ENCODE peak calls at places on chromosomes 4 and X, in four cellular contexts. G is thoracic aorta, A is stomach, J is mesendoderm. Z is an unnamed sample. For H3K4me1 and H3K27me3, the result is how much of the 10 kb centered on the place peaks cover.

GRCh38 chr4:141486375-141486997 is 149.9 kb upstream of the IL15 start:
- DNase-seq in G (no peak), A (no peak), J (no peak), Z (no peak)

GRCh38 chr4:26330186-26330787 is 9.5 kb downstream of the RBPJ start:
- DNase-seq in G (no peak), A (no peak), J (peak), Z (no peak)

GRCh38 chr4:107210450-107211239 is 174.5 kb upstream of the DKK2 start:
- DNase-seq in G (no peak), A (no peak), J (peak), Z (no peak)

GRCh38 chrX:46333550-46333949 is 211.7 kb downstream of the ZNF674 start:
- DNase-seq in G (no peak), A (no peak), J (no peak), Z (no peak)

GRCh38 chr4:145170209-145170608 is 10.2 kb downstream of the OTUD4 start:
- DNase-seq in G (no peak), A (no peak), J (peak), Z (no peak)

GRCh38 chr4:84482564-84483563 is 16.2 kb downstream of the NKX6-1 start:
- DNase-seq in G (no peak), A (no peak), J (peak), Z (no peak)

GRCh38 chr4:1208970-1209704 is 36.8 kb upstream of the SPON2 start:
- DNase-seq in G (no peak), A (no peak), J (no peak), Z (no peak)

GRCh38 chrX:17559728-17560379 is 177.4 kb upstream of the SCML1 start:
- DNase-seq in G (no peak), A (peak), J (peak), Z (no peak)

GRCh38 chr4:156672924-156673323 is 298.7 kb downstream of the PDGFC start:
- DNase-seq in G (no peak), A (no peak), J (no peak), Z (no peak)

GRCh38 chr4:74624351-74625151 is 169.8 kb downstream of the BTC start:
- DNase-seq in G (no peak), A (no peak), J (peak), Z (no peak)

GRCh38 chr4:140684314-140684713 is 71.9 kb downstream of the TBC1D9 start:
- DNase-seq in G (no peak), A (no peak), J (no peak), Z (no peak)

GRCh38 chrX:133726642-133727041 is 258.8 kb downstream of the GPC3 start:
- DNase-seq in G (no peak), A (no peak), J (no peak), Z (no peak)

GRCh38 chr4:83180469-83180968 is 66.0 kb upstream of the PLAC8 start:
- DNase-seq in G (no peak), A (no peak), J (no peak), Z (no peak)

GRCh38 chr4:61675464-61675863 is 475.3 kb downstream of the ADGRL3 start:
- DNase-seq in G (no peak), A (no peak), J (no peak), Z (no peak)

GRCh38 chr4:18020671-18021469 is 685 bp downstream of the LCORL start:
- DNase-seq in G (no peak), A (peak), J (peak), Z (peak)

GRCh38 chrX:130975947-130976346 is 72.9 kb upstream of the ENOX2 start:
- DNase-seq in G (no peak), A (no peak), J (peak), Z (no peak)

GRCh38 chr4:8471211-8471875 is 30.8 kb downstream of the TRMT44 start:
- DNase-seq in G (no peak), A (no peak), J (no peak), Z (no peak)

GRCh38 chrX:10015711-10016515 is 48.8 kb downstream of the CLDN34 start:
- DNase-seq in G (no peak), A (no peak), J (peak), Z (no peak)

GRCh38 chrX:78123190-78123589 is 16.3 kb downstream of the TAF9B start:
- DNase-seq in G (no peak), A (no peak), J (no peak), Z (no peak)

GRCh38 chr4:100841911-100842310 is 324.1 kb upstream of the EMCN start:
- DNase-seq in G (no peak), A (no peak), J (no peak), Z (no peak)

GRCh38 chr4:123349401-123350190 is 47.0 kb upstream of the SPRY1 start:
- DNase-seq in G (no peak), A (peak), J (peak), Z (no peak)

GRCh38 chr4:82715731-82716617 is 82.6 kb downstream of the SCD5 start:
- DNase-seq in G (no peak), A (no peak), J (peak), Z (no peak)

GRCh38 chr4:126106658-126107057 is 791.9 kb downstream of the FAT4 start:
- DNase-seq in G (no peak), A (no peak), J (peak), Z (no peak)

GRCh38 chrX:10341309-10341708 is 184.5 kb downstream of the CLCN4 start:
- DNase-seq in G (no peak), A (no peak), J (no peak), Z (no peak)

GRCh38 chr4:154998284-154998683 is 210.2 kb upstream of the NPY2R start:
- DNase-seq in G (no peak), A (no peak), J (no peak), Z (no peak)

GRCh38 chr4:92483341-92483740 is 179.6 kb downstream of the GRID2 start:
- DNase-seq in G (no peak), A (no peak), J (no peak), Z (no peak)

GRCh38 chr4:55817691-55818090 is 1.9 kb upstream of the EXOC1L start:
- DNase-seq in G (no peak), A (no peak), J (no peak), Z (no peak)

GRCh38 chr4:163353054-163353453 is 9.4 kb downstream of the NPY5R start:
- DNase-seq in G (no peak), A (no peak), J (no peak), Z (no peak)

GRCh38 chr4:57442834-57443291 is 332.7 kb upstream of the IGFBP7 start:
- DNase-seq in G (no peak), A (peak), J (peak), Z (no peak)

GRCh38 chrX:55008571-55009358 is 8.6 kb downstream of the APEX2 start:
- DNase-seq in G (no peak), A (no peak), J (no peak), Z (no peak)

GRCh38 chr4:101953949-101954348 is 163.4 kb downstream of the BANK1 start:
- DNase-seq in G (no peak), A (no peak), J (peak), Z (no peak)

GRCh38 chrX:13123857-13124345 is 79.5 kb upstream of the FAM9C start:
- DNase-seq in G (no peak), A (no peak), J (no peak), Z (no peak)

GRCh38 chr4:25984796-25985195 is 70.8 kb downstream of the SMIM20 start:
- DNase-seq in G (no peak), A (no peak), J (no peak), Z (no peak)

GRCh38 chr4:89586864-89587263 is 250.1 kb downstream of the SNCA start:
- DNase-seq in G (no peak), A (no peak), J (peak), Z (no peak)

GRCh38 chr4:108060164-108060563 is 70.5 kb downstream of the HADH start:
- DNase-seq in G (no peak), A (no peak), J (peak), Z (no peak)

GRCh38 chr4:148730766-148731165 is 288.6 kb upstream of the NR3C2 start:
- DNase-seq in G (no peak), A (no peak), J (no peak), Z (no peak)

GRCh38 chr4:6529021-6529420 is 46.0 kb upstream of the MAN2B2 start:
- DNase-seq in G (no peak), A (no peak), J (peak), Z (no peak)

GRCh38 chr4:6526171-6526570 is 48.8 kb upstream of the MAN2B2 start:
- DNase-seq in G (no peak), A (no peak), J (peak), Z (no peak)

GRCh38 chr4:6527259-6527658 is 47.7 kb upstream of the MAN2B2 start:
- DNase-seq in G (no peak), A (no peak), J (no peak), Z (no peak)

GRCh38 chr4:6526696-6527095 is 48.3 kb upstream of the MAN2B2 start:
- DNase-seq in G (no peak), A (no peak), J (peak), Z (no peak)

DNA sequence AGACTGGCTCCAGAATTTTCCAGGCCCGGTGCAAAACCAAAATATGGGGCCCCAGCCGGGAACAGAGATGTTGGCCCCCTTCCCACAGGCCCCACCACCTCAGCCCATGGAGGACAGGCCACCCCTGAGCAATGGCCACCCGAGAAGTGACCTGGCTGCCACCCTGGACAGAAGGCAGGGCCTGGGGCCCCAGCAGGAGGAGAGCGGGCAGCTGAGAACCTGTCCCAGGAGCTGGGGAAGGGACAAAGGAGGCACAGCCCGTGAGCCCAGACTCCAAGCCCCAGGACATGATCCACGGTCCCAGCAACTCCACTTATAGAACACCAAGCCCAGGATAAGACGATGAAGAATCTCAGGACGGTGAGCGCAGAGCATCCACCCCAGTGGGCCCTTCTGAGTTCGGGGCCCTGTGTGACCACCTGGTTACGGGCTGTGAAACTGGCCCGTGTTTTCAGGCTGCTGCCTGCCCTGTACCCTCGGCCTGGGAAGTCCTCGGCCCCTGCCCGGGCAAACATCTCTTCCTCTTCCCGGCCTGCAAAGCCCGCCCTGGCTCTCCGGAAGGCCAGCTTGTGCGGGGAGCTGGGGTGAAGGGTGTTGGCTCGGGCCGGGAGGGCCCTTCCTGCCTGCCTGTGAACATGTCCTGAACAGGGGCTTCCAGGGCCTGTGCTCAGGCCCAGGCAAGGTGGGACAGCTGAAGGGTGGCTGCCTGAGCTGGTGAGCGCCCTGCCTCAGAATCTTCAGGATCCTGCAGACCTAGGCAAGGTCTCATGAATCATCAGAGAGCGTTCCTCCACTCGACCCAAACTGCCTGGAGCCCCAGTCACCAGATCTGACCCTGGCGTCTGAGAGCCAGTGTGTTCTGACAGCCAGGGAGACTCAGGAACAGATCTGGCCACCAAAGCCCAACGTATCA is 47.0 kb upstream of the MAN2B2 start:
- DNase-seq in G (no peak), A (no peak), J (peak), Z (no peak)
- H3K4me1 ChIP-seq in G (under half), A (under half), J (under half), Z (under half)

GRCh38 chr4:159281781-159282180 is 178.9 kb downstream of the RAPGEF2 start:
- DNase-seq in G (no peak), A (no peak), J (no peak), Z (no peak)

GRCh38 chr4:159280442-159281172 is 177.7 kb downstream of the RAPGEF2 start:
- DNase-seq in G (no peak), A (no peak), J (no peak), Z (no peak)

GRCh38 chr4:159278399-159278798 is 175.5 kb downstream of the RAPGEF2 start:
- DNase-seq in G (no peak), A (no peak), J (no peak), Z (no peak)

GRCh38 chr4:159282944-159283343 is 180.1 kb downstream of the RAPGEF2 start:
- DNase-seq in G (no peak), A (no peak), J (no peak), Z (no peak)

DNA sequence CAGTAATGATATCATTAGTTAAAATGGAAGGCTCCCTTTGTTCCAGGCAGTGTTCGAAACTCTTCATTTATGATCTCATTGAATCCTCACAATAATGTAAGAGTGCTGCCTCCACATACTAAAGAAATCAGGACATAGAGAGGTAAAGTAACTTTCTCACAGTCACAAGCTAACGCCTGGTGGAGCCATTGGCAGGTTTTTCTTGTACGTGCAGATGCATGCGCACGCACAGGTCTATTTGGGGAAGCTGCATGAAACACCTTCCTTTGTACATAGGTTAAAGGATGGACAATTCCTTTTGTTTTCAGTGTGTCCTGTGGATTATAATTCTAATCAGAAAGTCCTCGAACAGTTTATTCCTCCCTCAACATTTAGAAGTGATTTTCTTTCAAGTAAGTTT is 176.2 kb downstream of the RAPGEF2 start:
- DNase-seq in G (no peak), A (no peak), J (no peak), Z (no peak)
- H3K27ac ChIP-seq in G (no peak), A (no peak), J (no peak), Z (no peak)

DNA sequence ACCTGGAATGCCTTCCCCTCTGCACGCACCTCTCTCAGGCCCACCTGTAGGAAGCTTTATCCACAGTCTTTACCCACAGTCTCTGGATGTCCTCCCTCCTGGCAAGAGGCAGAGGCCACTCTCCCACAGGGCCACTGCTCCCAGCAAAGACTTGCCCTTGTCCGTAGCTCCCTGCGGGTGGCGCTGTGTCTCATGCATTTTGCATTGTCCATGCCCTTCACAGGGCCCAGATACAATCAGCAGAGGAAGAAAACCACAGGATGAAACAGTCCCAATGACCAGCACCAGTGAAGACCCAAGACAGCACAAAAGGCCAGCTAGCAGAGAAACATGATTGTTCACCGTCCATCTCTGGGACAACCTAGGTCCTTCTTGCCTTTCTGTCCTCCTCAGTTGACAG is 2.1 kb upstream of the NSG1 start:
- DNase-seq in G (no peak), A (no peak), J (peak), Z (no peak)
- H3K27me3 ChIP-seq in G (under half), A (half or more), J (under half), Z (under half)

DNA sequence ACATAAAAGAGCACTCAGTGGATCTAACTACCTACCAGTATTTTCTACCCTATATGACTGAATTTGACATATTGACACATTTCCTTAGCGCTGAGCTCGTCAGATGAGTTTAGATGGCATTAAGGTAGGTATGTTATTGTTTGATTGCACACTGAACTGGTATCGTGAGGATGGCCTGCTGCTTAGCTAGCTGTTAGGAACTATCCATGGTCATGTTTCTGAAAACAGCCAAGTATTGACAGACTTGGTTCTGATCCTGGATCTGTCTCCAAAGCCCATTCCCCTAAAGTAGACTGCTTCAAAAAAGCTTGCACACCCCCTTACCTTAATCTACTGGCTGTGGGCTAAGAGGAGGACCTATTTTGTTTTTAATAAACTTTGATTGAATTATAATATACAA is 32.9 kb downstream of the FNIP2 start:
- DNase-seq in G (no peak), A (no peak), J (no peak), Z (no peak)
- H3K4me1 ChIP-seq in G (under half), A (under half), J (under half), Z (under half)

GRCh38 chr4:2245787-2246275 is 3.9 kb upstream of the HAUS3 start:
- DNase-seq in G (no peak), A (no peak), J (no peak), Z (no peak)

GRCh38 chr4:2246384-2247127 is 4.6 kb upstream of the HAUS3 start:
- DNase-seq in G (no peak), A (no peak), J (no peak), Z (peak)

GRCh38 chr4:2243682-2244380 is 1.9 kb upstream of the HAUS3 start:
- DNase-seq in G (no peak), A (peak), J (peak), Z (no peak)

GRCh38 chr4:2247128-2248043 is 5.5 kb upstream of the HAUS3 start:
- DNase-seq in G (no peak), A (peak), J (no peak), Z (no peak)

GRCh38 chr4:2244947-2245786 is 3.2 kb upstream of the HAUS3 start:
- DNase-seq in G (no peak), A (no peak), J (peak), Z (no peak)
- H3K27ac ChIP-seq in G (peak), A (no peak), J (no peak), Z (peak)

GRCh38 chr4:24419147-24420034 is 165.0 kb downstream of the DHX15 start:
- DNase-seq in G (no peak), A (peak), J (peak), Z (no peak)
- H3K27me3 ChIP-seq in G (under half), A (under half), J (under half), Z (under half)